ENCODE peak calls at places on chromosomes 3 and 15, in five cellular contexts. O is iris pigment epithelial cell, M is mesenteric fat pad, T is EH, J is kidney glomerular epithelial cell. Q is an unnamed sample.

GRCh38 chr3:160778480-160778879 is 22.4 kb downstream of the PPM1L start:
- DNase-seq in O (no peak), M (no peak), T (no peak), J (no peak), Q (no peak)

GRCh38 chr15:99440029-99440428 is 125.8 kb upstream of the MEF2A start:
- DNase-seq in O (no peak), M (peak; percentile 41), T (no peak), J (no peak), Q (no peak)

GRCh38 chr3:137770821-137771399 is 6.8 kb downstream of the SOX14 start:
- DNase-seq in O (no peak), M (no peak), T (no peak), J (no peak), Q (no peak)

GRCh38 chr3:42031808-42032475 is 59.2 kb upstream of the TRAK1 start:
- DNase-seq in O (peak; percentile 73), M (no peak), T (peak; percentile 81), J (peak; percentile 60), Q (peak; percentile 39)

GRCh38 chr3:45236964-45237363 is 10.9 kb upstream of the TMEM158 start:
- DNase-seq in O (no peak), M (no peak), T (no peak), J (no peak), Q (no peak)

GRCh38 chr3:155356594-155357370 is 63.3 kb upstream of the STRIT1 start:
- DNase-seq in O (peak; percentile 2), M (no peak), T (peak; percentile 6), J (no peak), Q (no peak)

GRCh38 chr15:36502509-36502908 is 76.9 kb upstream of the CDIN1 start:
- DNase-seq in O (no peak), M (no peak), T (no peak), J (no peak), Q (no peak)

GRCh38 chr15:75655911-75656310 is 8.2 kb downstream of the SNX33 start:
- DNase-seq in O (no peak), M (no peak), T (no peak), J (no peak), Q (no peak)

GRCh38 chr3:141484701-141485287 is 2.0 kb upstream of the RASA2 start:
- DNase-seq in O (no peak), M (no peak), T (no peak), J (no peak), Q (no peak)

GRCh38 chr3:144772372-144772771 is 800.7 kb downstream of the DIPK2A start:
- DNase-seq in O (no peak), M (no peak), T (no peak), J (no peak), Q (no peak)

GRCh38 chr3:149402481-149402880 is 25.0 kb upstream of the TM4SF1 start:
- DNase-seq in O (no peak), M (no peak), T (no peak), J (no peak), Q (no peak)

GRCh38 chr3:28664123-28664522 is 315.5 kb upstream of the AZI2 start:
- DNase-seq in O (no peak), M (no peak), T (no peak), J (no peak), Q (no peak)